ENCODE peak calls at places on chromosomes 7 and 10, in four cellular contexts. I is iPS-NIHi11, N is NCI-H2081 treated with DMSO at 0.1 percent for 48 hours, M is NCI-H2171 treated with DMSO at 0.1 percent for 48 hours. K is an unnamed sample.

GRCh38 chr10:44576715-44577191 is 191.9 kb upstream of the CXCL12 start:
- DNase-seq in M (no peak), I (no peak), N (no peak), K (no peak)

GRCh38 chr7:155337946-155338631 is 40.4 kb downstream of the INSIG1 start:
- DNase-seq in I (no peak), N (no peak), M (no peak), K (no peak)

GRCh38 chr7:155297517-155298287 is at the start of gene INSIG1:
- DNase-seq in I (peak; percentile 98), M (peak; percentile 81), N (peak; percentile 64), K (peak; percentile 96)

GRCh38 chr10:102674566-102674965 is 30.3 kb downstream of the TRIM8 start:
- DNase-seq in N (no peak), M (peak; percentile 23), I (no peak), K (no peak)

GRCh38 chr10:127150136-127150535 is 46.3 kb downstream of the INSYN2A start:
- DNase-seq in N (no peak), M (no peak), I (no peak), K (peak; percentile 23)

GRCh38 chr10:96073722-96074121 is 30.3 kb downstream of the CCNJ start:
- DNase-seq in I (no peak), M (no peak), N (no peak), K (no peak)

GRCh38 chr7:97187067-97187466 is 69.6 kb downstream of the SDHAF3 start:
- DNase-seq in N (no peak), I (no peak), M (no peak), K (no peak)

GRCh38 chr10:91088300-91089140 is 131.9 kb upstream of the PCGF5 start:
- DNase-seq in N (no peak), I (peak; percentile 31), M (no peak), K (no peak)

GRCh38 chr10:133565441-133566294 is at the start of gene SYCE1:
- DNase-seq in N (no peak), I (no peak), M (no peak), K (no peak)

GRCh38 chr7:47477191-47478016 is 104.5 kb downstream of the TNS3 start:
- DNase-seq in N (no peak), M (peak; percentile 63), I (no peak), K (no peak)

GRCh38 chr10:86004310-86004709 is 362.3 kb downstream of the GRID1 start:
- DNase-seq in M (no peak), N (no peak), I (no peak), K (no peak)

GRCh38 chr7:371779-372545 is 82.0 kb downstream of the FOXL3 start:
- DNase-seq in N (no peak), M (no peak), I (peak; percentile 58), K (no peak)

GRCh38 chr7:73718905-73719805 is at the start of gene STX1A:
- DNase-seq in I (peak; percentile 98), M (peak; percentile 74), N (no peak), K (no peak)

GRCh38 chr7:18386590-18386989 is 109.0 kb upstream of the HDAC9 start:
- DNase-seq in I (no peak), M (no peak), N (no peak), K (no peak)

GRCh38 chr7:157276731-157277562 is 59.9 kb upstream of the DNAJB6 start:
- DNase-seq in N (no peak), I (no peak), M (peak; percentile 88), K (no peak)

GRCh38 chr10:13908475-13908874 is 321.7 kb downstream of the PRPF18 start:
- DNase-seq in I (no peak), N (no peak), M (no peak), K (no peak)

GRCh38 chr10:119316729-119317097 is 109.3 kb downstream of the GRK5 start:
- DNase-seq in M (no peak), I (no peak), N (no peak), K (peak; percentile 83)

GRCh38 chr10:116536810-116537209 is 8.9 kb upstream of the PNLIP start:
- DNase-seq in N (no peak), M (no peak), I (no peak), K (no peak)